ENCODE peak calls at places on chromosome 6, in nine cellular contexts. M is effector memory CD4-positive, alpha-beta T cell; N is mammary epithelial cell; L is CD8-positive, alpha-beta T cell; G is CD4-positive, alpha-beta memory T cell; S is adrenal gland; E is ascending aorta; Y is A549; A is left lung. B is an unnamed sample.
A peak's percentile ranks its signal among the peaks of the same experiment; 100 is the strongest.

GRCh38 chr6:32113386-32114352 is 4.5 kb upstream of the TNXB start:
- DNase-seq in S (peak; percentile 82), E (peak; percentile 78), G (no peak), L (no peak), N (no peak), Y (peak; percentile 34), M (no peak), A (peak; percentile 83), B (no peak)

GRCh38 chr6:10555625-10556309 is 34.6 kb downstream of the GCNT2 start:
- DNase-seq in S (peak; percentile 33), E (no peak), N (peak; percentile 46), Y (no peak), L (no peak), A (no peak), G (no peak), M (no peak), B (peak; percentile 13)

GRCh38 chr6:160795716-160796115 is 93.7 kb downstream of the PLG start:
- DNase-seq in G (no peak), E (no peak), L (no peak), A (no peak), M (no peak), Y (no peak), S (no peak), N (peak; percentile 59), B (no peak)

GRCh38 chr6:14966111-14966901 is 279.6 kb upstream of the JARID2 start:
- DNase-seq in E (no peak), A (no peak), L (no peak), G (no peak), S (no peak), N (no peak), Y (no peak), M (no peak), B (no peak)

GRCh38 chr6:19478273-19478672 is 358.9 kb upstream of the ID4 start:
- DNase-seq in L (no peak), E (no peak), N (no peak), G (no peak), S (no peak), M (no peak), Y (no peak), A (no peak), B (no peak)

GRCh38 chr6:21079468-21080048 is 514.0 kb upstream of the SOX4 start:
- DNase-seq in E (no peak), N (no peak), M (no peak), L (no peak), S (no peak), A (no peak), Y (no peak), G (no peak), B (peak; percentile 46)

GRCh38 chr6:18011287-18011686 is 23.9 kb upstream of the KIF13A start:
- DNase-seq in S (no peak), E (no peak), N (no peak), Y (no peak), L (no peak), G (no peak), M (no peak), A (no peak), B (no peak)

GRCh38 chr6:52647199-52647598 is 23.7 kb upstream of the TMEM14A start:
- DNase-seq in Y (no peak), A (no peak), N (peak; percentile 21), M (no peak), S (no peak), G (no peak), E (no peak), L (no peak), B (no peak)

GRCh38 chr6:46098678-46099077 is 31.1 kb upstream of the ENPP4 start:
- DNase-seq in Y (no peak), M (no peak), G (no peak), A (peak; percentile 34), S (peak; percentile 24), E (no peak), L (no peak), N (peak; percentile 72), B (no peak)

GRCh38 chr6:21636876-21637275 is 43.3 kb downstream of the SOX4 start:
- DNase-seq in M (no peak), E (no peak), S (no peak), A (no peak), N (no peak), L (no peak), G (no peak), Y (no peak), B (no peak)

GRCh38 chr6:56528412-56528841 is 114.3 kb downstream of the DST start:
- DNase-seq in S (no peak), G (no peak), N (peak; percentile 66), E (no peak), Y (peak; percentile 1), M (no peak), A (no peak), L (no peak), B (no peak)

GRCh38 chr6:157521665-157522335 is 140.8 kb downstream of the ZDHHC14 start:
- DNase-seq in M (no peak), Y (no peak), E (no peak), G (no peak), S (no peak), N (no peak), L (no peak), A (no peak), B (no peak)

GRCh38 chr6:37602360-37602759 is 95.3 kb downstream of the MDGA1 start:
- DNase-seq in L (no peak), N (no peak), G (no peak), S (no peak), Y (no peak), M (no peak), E (no peak), A (no peak), B (no peak)

DNA sequence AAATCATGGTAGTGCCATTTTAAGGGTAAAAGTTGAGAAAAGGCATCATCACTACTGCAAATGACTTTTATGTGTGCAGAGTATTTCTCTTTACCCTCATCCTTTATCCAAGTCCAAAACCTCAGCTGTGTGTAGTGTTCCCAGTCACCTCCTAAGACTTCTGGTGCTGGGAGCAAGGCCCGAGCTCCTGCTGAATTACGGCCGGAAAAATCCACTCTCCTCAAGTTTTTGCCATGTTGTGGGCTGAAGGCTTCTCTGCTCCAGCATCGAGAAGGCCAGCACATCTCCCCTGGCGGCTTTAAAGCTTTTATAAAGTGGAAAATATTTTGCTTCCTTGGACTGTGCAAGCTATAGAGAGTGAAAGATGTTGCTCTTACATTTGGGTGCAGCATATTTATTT is 153.1 kb upstream of the THBS2 start:
- DNase-seq in N (no peak), L (no peak), Y (no peak), G (no peak), E (no peak), M (no peak), S (no peak), A (no peak), B (no peak)
- H3K9me3 ChIP-seq in N (no peaks in the 10 kb centered on the region), L (no peaks in the 10 kb centered on the region), Y (no peaks in the 10 kb centered on the region), G (no peaks in the 10 kb centered on the region), E (no peaks in the 10 kb centered on the region), M (no peaks in the 10 kb centered on the region), S (no peaks in the 10 kb centered on the region), A (no peaks in the 10 kb centered on the region), B (no peaks in the 10 kb centered on the region)

DNA sequence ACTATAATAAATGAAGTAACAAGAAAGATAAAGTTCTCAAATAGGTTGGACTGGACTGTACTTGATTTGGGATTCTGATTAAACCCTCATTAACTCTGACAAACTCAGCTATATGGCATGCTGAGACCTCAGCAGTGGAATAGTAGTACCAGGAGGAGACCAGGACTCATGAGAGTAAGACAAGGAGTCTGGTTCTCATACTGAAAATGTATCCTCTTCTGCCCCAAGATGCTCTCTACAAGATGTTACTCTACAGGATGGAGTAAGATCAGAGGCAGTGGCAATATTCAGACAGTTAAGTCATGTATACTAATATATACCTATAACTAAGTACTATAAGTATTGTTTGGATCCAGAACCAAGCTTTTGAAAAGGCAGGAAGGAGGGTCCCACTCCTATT is 31.9 kb upstream of the SYNCRIP start:
- DNase-seq in L (no peak), Y (no peak), G (no peak), E (no peak), S (no peak), N (no peak), M (no peak), A (no peak), B (no peak)
- H3K4me3 ChIP-seq in L (no peak overlapping the region), Y (no peak overlapping the region), G (no peak overlapping the region), E (peak overlapping the region; percentile 90), S (no peak overlapping the region), N (no peak overlapping the region), M (no peak overlapping the region), A (no peak overlapping the region), B (peak overlapping the region; percentile 97)

DNA sequence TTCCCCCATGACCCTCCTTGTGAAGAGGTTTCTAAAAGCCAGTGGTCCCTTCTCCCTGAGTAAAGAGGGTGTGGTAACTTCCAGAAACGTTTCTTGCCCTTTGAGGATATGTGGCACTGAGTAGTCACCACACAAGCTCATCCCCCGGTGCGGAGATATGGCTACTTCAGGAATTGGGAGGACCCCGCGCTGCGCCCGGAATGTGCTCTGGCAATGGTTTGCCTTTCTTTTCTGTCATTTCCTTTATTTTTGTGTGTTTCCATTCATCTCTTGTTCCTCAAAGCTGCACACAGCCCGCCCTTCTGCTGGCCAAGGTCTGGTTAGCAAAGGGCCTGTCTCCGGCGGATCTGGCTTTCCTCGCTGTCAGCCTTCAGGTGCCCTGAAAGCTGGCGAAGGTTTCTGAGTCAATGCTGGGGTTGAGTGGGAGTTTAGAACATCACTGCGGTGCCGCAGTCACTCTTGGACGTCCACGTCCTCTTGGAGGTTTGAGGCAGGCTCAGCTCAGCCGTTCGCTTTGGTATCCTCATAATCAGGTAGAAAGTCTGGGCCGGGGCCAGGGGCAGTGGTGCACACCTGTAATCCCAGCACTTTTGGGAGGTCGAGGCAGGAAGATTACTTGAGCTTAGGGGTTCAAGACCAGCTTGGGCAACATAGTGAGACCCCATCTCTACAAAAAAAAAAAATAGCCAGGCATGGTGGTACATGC is 67.2 kb downstream of the TCP11 start:
- DNase-seq in S (no peak), E (no peak), A (no peak), Y (no peak), M (no peak), G (no peak), L (no peak), N (no peak), B (no peak)
- H3K9me3 ChIP-seq in S (no peaks in the 10 kb centered on the region), E (no peaks in the 10 kb centered on the region), A (no peaks in the 10 kb centered on the region), Y (no peaks in the 10 kb centered on the region), M (no peaks in the 10 kb centered on the region), G (no peaks in the 10 kb centered on the region), L (no peaks in the 10 kb centered on the region), N (no peaks in the 10 kb centered on the region), B (no peaks in the 10 kb centered on the region)

GRCh38 chr6:124879992-124880355 is 82.3 kb upstream of the RNF217 start:
- DNase-seq in E (no peak), S (no peak), M (no peak), G (no peak), Y (no peak), A (no peak), L (no peak), N (no peak), B (no peak)

GRCh38 chr6:124881898-124882579 is 80.2 kb upstream of the RNF217 start:
- DNase-seq in N (peak; percentile 31), S (no peak), A (no peak), M (no peak), L (no peak), E (no peak), G (no peak), Y (no peak), B (peak; percentile 40)

GRCh38 chr6:124879110-124879991 is 82.9 kb upstream of the RNF217 start:
- DNase-seq in M (no peak), S (no peak), L (no peak), Y (no peak), G (no peak), E (no peak), A (no peak), N (no peak), B (no peak)

GRCh38 chr6:124873066-124873410 is 89.2 kb upstream of the RNF217 start:
- DNase-seq in A (no peak), N (no peak), Y (no peak), L (no peak), S (no peak), G (no peak), E (no peak), M (no peak), B (no peak)

GRCh38 chr6:124877468-124877867 is 84.8 kb upstream of the RNF217 start:
- DNase-seq in L (no peak), N (no peak), E (no peak), A (no peak), Y (no peak), G (no peak), M (no peak), S (no peak), B (no peak)
- H3K4me3 ChIP-seq in L (no peak overlapping the region), N (no peak overlapping the region), E (no peak overlapping the region), A (no peak overlapping the region), Y (no peak overlapping the region), G (no peak overlapping the region), M (no peak overlapping the region), S (no peak overlapping the region), B (no peak overlapping the region)

B was measured in BE2C.